ENCODE peak calls at places on chromosomes 3 and 15, in nine cellular contexts. One of them, this sample, is unnamed.

GRCh38 chr3:59040902-59041301 is 8.9 kb downstream of the CFAP20DC start:
- DNase-seq in A549: no peak
- DNase-seq in astrocyte of the spinal cord: no peak
- DNase-seq in amniotic stem cell: no peak
- DNase-seq in stimulated activated CD4-positive, alpha-beta T cell treated with anti-CD3 and anti-CD28 coated beads, Interleukin-15, amount 100 ng/mL, for 48 hours: no peak
- DNase-seq in left lung: no peak
- DNase-seq in GM12878: no peak
- DNase-seq in neural crest cell: no peak
- DNase-seq in GM03348: no peak
- DNase-seq in this sample: no peak

GRCh38 chr15:80480171-80480811 is 76.1 kb downstream of the ARNT2 start:
- DNase-seq in amniotic stem cell: no peak
- DNase-seq in GM03348: peak
- DNase-seq in stimulated activated CD4-positive, alpha-beta T cell treated with anti-CD3 and anti-CD28 coated beads, Interleukin-15, amount 100 ng/mL, for 48 hours: no peak
- DNase-seq in left lung: no peak
- DNase-seq in A549: no peak
- DNase-seq in astrocyte of the spinal cord: peak
- DNase-seq in GM12878: no peak
- DNase-seq in neural crest cell: no peak
- DNase-seq in this sample: no peak

GRCh38 chr3:188683032-188683491 is 488.7 kb upstream of the TPRG1 start:
- DNase-seq in neural crest cell: no peak
- DNase-seq in GM12878: no peak
- DNase-seq in GM03348: peak
- DNase-seq in left lung: peak
- DNase-seq in astrocyte of the spinal cord: peak
- DNase-seq in A549: no peak
- DNase-seq in stimulated activated CD4-positive, alpha-beta T cell treated with anti-CD3 and anti-CD28 coated beads, Interleukin-15, amount 100 ng/mL, for 48 hours: peak
- DNase-seq in amniotic stem cell: no peak
- DNase-seq in this sample: no peak

GRCh38 chr3:138442433-138442832 is 8.0 kb downstream of the ESYT3 start:
- DNase-seq in amniotic stem cell: no peak
- DNase-seq in neural crest cell: no peak
- DNase-seq in GM12878: no peak
- DNase-seq in stimulated activated CD4-positive, alpha-beta T cell treated with anti-CD3 and anti-CD28 coated beads, Interleukin-15, amount 100 ng/mL, for 48 hours: no peak
- DNase-seq in GM03348: peak
- DNase-seq in left lung: no peak
- DNase-seq in astrocyte of the spinal cord: peak
- DNase-seq in A549: peak
- DNase-seq in this sample: no peak

GRCh38 chr3:74067296-74067695 is 442.6 kb upstream of the PDZRN3 start:
- DNase-seq in GM03348: peak
- DNase-seq in A549: no peak
- DNase-seq in stimulated activated CD4-positive, alpha-beta T cell treated with anti-CD3 and anti-CD28 coated beads, Interleukin-15, amount 100 ng/mL, for 48 hours: no peak
- DNase-seq in amniotic stem cell: no peak
- DNase-seq in neural crest cell: no peak
- DNase-seq in astrocyte of the spinal cord: peak
- DNase-seq in GM12878: no peak
- DNase-seq in left lung: no peak
- DNase-seq in this sample: no peak

GRCh38 chr3:112709929-112710328 is 69.0 kb upstream of the CCDC80 start:
- DNase-seq in neural crest cell: no peak
- DNase-seq in A549: no peak
- DNase-seq in amniotic stem cell: no peak
- DNase-seq in GM03348: no peak
- DNase-seq in GM12878: no peak
- DNase-seq in left lung: no peak
- DNase-seq in astrocyte of the spinal cord: no peak
- DNase-seq in stimulated activated CD4-positive, alpha-beta T cell treated with anti-CD3 and anti-CD28 coated beads, Interleukin-15, amount 100 ng/mL, for 48 hours: no peak
- DNase-seq in this sample: no peak

GRCh38 chr3:171285287-171285686 is 174.9 kb downstream of the TNIK start:
- DNase-seq in astrocyte of the spinal cord: no peak
- DNase-seq in stimulated activated CD4-positive, alpha-beta T cell treated with anti-CD3 and anti-CD28 coated beads, Interleukin-15, amount 100 ng/mL, for 48 hours: no peak
- DNase-seq in A549: no peak
- DNase-seq in GM03348: no peak
- DNase-seq in left lung: no peak
- DNase-seq in amniotic stem cell: no peak
- DNase-seq in GM12878: peak
- DNase-seq in neural crest cell: no peak
- DNase-seq in this sample: no peak

GRCh38 chr3:67450153-67450552 is 204.3 kb downstream of the SUCLG2 start:
- DNase-seq in astrocyte of the spinal cord: no peak
- DNase-seq in neural crest cell: no peak
- DNase-seq in amniotic stem cell: no peak
- DNase-seq in stimulated activated CD4-positive, alpha-beta T cell treated with anti-CD3 and anti-CD28 coated beads, Interleukin-15, amount 100 ng/mL, for 48 hours: no peak
- DNase-seq in left lung: no peak
- DNase-seq in GM03348: no peak
- DNase-seq in GM12878: no peak
- DNase-seq in A549: no peak
- DNase-seq in this sample: no peak

GRCh38 chr3:55519016-55519415 is 31.9 kb upstream of the WNT5A start:
- DNase-seq in stimulated activated CD4-positive, alpha-beta T cell treated with anti-CD3 and anti-CD28 coated beads, Interleukin-15, amount 100 ng/mL, for 48 hours: no peak
- DNase-seq in left lung: no peak
- DNase-seq in astrocyte of the spinal cord: peak
- DNase-seq in GM12878: no peak
- DNase-seq in A549: peak
- DNase-seq in neural crest cell: no peak
- DNase-seq in GM03348: peak
- DNase-seq in amniotic stem cell: no peak
- DNase-seq in this sample: no peak

This sample was measured in SIG-M5.